ENCODE peak calls at places on chromosome 15, in four cellular contexts. W is HS-5, P is RPMI8226, Y is AG09309. R is an unnamed sample.

GRCh38 chr15:38671675-38672141 is 107.1 kb upstream of the RASGRP1 start:
- DNase-seq in P (no peak), W (no peak), Y (no peak), R (no peak)

GRCh38 chr15:67840747-67841634 is 1.1 kb upstream of the RNU6-1 start:
- DNase-seq in P (peak), Y (no peak), W (no peak), R (no peak)

GRCh38 chr15:53437985-53438841 is 321.2 kb downstream of the WDR72 start:
- DNase-seq in W (no peak), Y (no peak), P (no peak), R (no peak)

GRCh38 chr15:66766282-66767228 is 64.5 kb downstream of the SMAD6 start:
- DNase-seq in Y (peak), W (no peak), P (no peak), R (no peak)

GRCh38 chr15:29457729-29458128 is 188.1 kb upstream of the NSMCE3 start:
- DNase-seq in Y (no peak), P (no peak), W (no peak), R (no peak)

GRCh38 chr15:44385344-44385942 is 42.0 kb upstream of the CTDSPL2 start:
- DNase-seq in P (peak), W (no peak), Y (no peak), R (no peak)

GRCh38 chr15:89198196-89198595 is 23.2 kb downstream of the RLBP1 start:
- DNase-seq in Y (no peak), W (no peak), P (no peak), R (no peak)

GRCh38 chr15:101612676-101613075 is 39.5 kb downstream of the TM2D3 start:
- DNase-seq in Y (no peak), P (no peak), W (no peak), R (no peak)

GRCh38 chr15:40238927-40239591 is at the start of gene PAK6:
- DNase-seq in W (peak), P (peak), Y (no peak), R (no peak)

GRCh38 chr15:96297783-96298182 is 32.7 kb upstream of the NR2F2 start:
- DNase-seq in Y (no peak), P (no peak), W (no peak), R (no peak)

GRCh38 chr15:65211157-65211982 is at the start of gene CILP:
- DNase-seq in W (no peak), Y (no peak), P (peak), R (peak)

GRCh38 chr15:52782514-52782913 is 7.6 kb downstream of the ONECUT1 start:
- DNase-seq in W (no peak), Y (no peak), P (no peak), R (no peak)

GRCh38 chr15:98903377-98904018 is 104.1 kb downstream of the PGPEP1L start:
- DNase-seq in Y (no peak), W (peak), P (no peak), R (peak)

GRCh38 chr15:79310612-79310984 is 314 bp upstream of the TMED3 start:
- DNase-seq in W (no peak), Y (no peak), P (no peak), R (no peak)

GRCh38 chr15:45993072-45993471 is 358.2 kb downstream of the SQOR start:
- DNase-seq in Y (no peak), W (no peak), P (no peak), R (no peak)

GRCh38 chr15:51647128-51647562 is 24.6 kb upstream of the DMXL2 start:
- DNase-seq in P (peak), Y (peak), W (peak), R (peak)